ENCODE peak calls at places on chromosomes 12 and 14, in ten cellular contexts. One of them, this sample, is unnamed.

GRCh38 chr12:84719997-84720396 is 192.6 kb downstream of the SLC6A15 start:
- DNase-seq in NB4: no peak
- DNase-seq in uterus: no peak
- DNase-seq in IMR-90: no peak
- DNase-seq in A549: no peak
- DNase-seq in adrenal gland: no peak
- DNase-seq in body of pancreas: no peak
- DNase-seq in gastrocnemius medialis: no peak
- DNase-seq in H54: no peak
- DNase-seq in prostate gland: no peak
- DNase-seq in this sample: no peak

GRCh38 chr12:49341777-49342065 is 4.7 kb upstream of the C1QL4 start:
- DNase-seq in prostate gland: no peak
- DNase-seq in IMR-90: no peak
- DNase-seq in NB4: no peak
- DNase-seq in H54: no peak
- DNase-seq in gastrocnemius medialis: no peak
- DNase-seq in uterus: no peak
- DNase-seq in adrenal gland: no peak
- DNase-seq in A549: no peak
- DNase-seq in body of pancreas: no peak
- DNase-seq in this sample: no peak

GRCh38 chr12:130514149-130514551 is 176.5 kb downstream of the PIWIL1 start:
- DNase-seq in IMR-90: no peak
- DNase-seq in uterus: no peak
- DNase-seq in prostate gland: no peak
- DNase-seq in gastrocnemius medialis: no peak
- DNase-seq in NB4: no peak
- DNase-seq in adrenal gland: no peak
- DNase-seq in body of pancreas: no peak
- DNase-seq in A549: no peak
- DNase-seq in H54: no peak
- DNase-seq in this sample: no peak

GRCh38 chr12:119642986-119643385 is 24.9 kb upstream of the PRKAB1 start:
- DNase-seq in prostate gland: no peak
- DNase-seq in gastrocnemius medialis: no peak
- DNase-seq in IMR-90: no peak
- DNase-seq in body of pancreas: no peak
- DNase-seq in uterus: no peak
- DNase-seq in A549: no peak
- DNase-seq in H54: no peak
- DNase-seq in NB4: peak
- DNase-seq in adrenal gland: no peak
- DNase-seq in this sample: no peak

GRCh38 chr14:57378661-57379060 is 11.7 kb upstream of the NAA30 start:
- DNase-seq in NB4: no peak
- DNase-seq in A549: peak
- DNase-seq in uterus: no peak
- DNase-seq in prostate gland: no peak
- DNase-seq in gastrocnemius medialis: no peak
- DNase-seq in adrenal gland: no peak
- DNase-seq in H54: no peak
- DNase-seq in IMR-90: peak
- DNase-seq in body of pancreas: no peak
- DNase-seq in this sample: no peak

GRCh38 chr14:37168721-37169120 is 3.7 kb downstream of the SLC25A21 start:
- DNase-seq in H54: no peak
- DNase-seq in A549: no peak
- DNase-seq in NB4: no peak
- DNase-seq in uterus: no peak
- DNase-seq in prostate gland: no peak
- DNase-seq in adrenal gland: peak
- DNase-seq in body of pancreas: no peak
- DNase-seq in IMR-90: no peak
- DNase-seq in gastrocnemius medialis: no peak
- DNase-seq in this sample: no peak

GRCh38 chr14:20679907-20680306 is 4.5 kb upstream of the RNASE4 start:
- DNase-seq in adrenal gland: peak
- DNase-seq in NB4: peak
- DNase-seq in uterus: peak
- DNase-seq in prostate gland: no peak
- DNase-seq in body of pancreas: peak
- DNase-seq in IMR-90: peak
- DNase-seq in H54: no peak
- DNase-seq in A549: peak
- DNase-seq in gastrocnemius medialis: no peak
- DNase-seq in this sample: no peak

GRCh38 chr12:50326636-50327284 is 43.4 kb upstream of the LIMA1 start:
- DNase-seq in uterus: no peak
- DNase-seq in A549: peak
- DNase-seq in body of pancreas: peak
- DNase-seq in H54: no peak
- DNase-seq in NB4: no peak
- DNase-seq in adrenal gland: peak
- DNase-seq in gastrocnemius medialis: no peak
- DNase-seq in prostate gland: peak
- DNase-seq in IMR-90: peak
- DNase-seq in this sample: no peak

GRCh38 chr14:67538501-67538900 is 5.4 kb downstream of the PLEKHH1 start:
- DNase-seq in uterus: no peak
- DNase-seq in A549: no peak
- DNase-seq in gastrocnemius medialis: peak
- DNase-seq in prostate gland: peak
- DNase-seq in adrenal gland: no peak
- DNase-seq in IMR-90: no peak
- DNase-seq in NB4: no peak
- DNase-seq in H54: no peak
- DNase-seq in body of pancreas: no peak
- DNase-seq in this sample: no peak

GRCh38 chr14:67537736-67538135 is 4.6 kb downstream of the PLEKHH1 start:
- DNase-seq in A549: no peak
- DNase-seq in IMR-90: no peak
- DNase-seq in body of pancreas: no peak
- DNase-seq in prostate gland: no peak
- DNase-seq in adrenal gland: no peak
- DNase-seq in H54: no peak
- DNase-seq in gastrocnemius medialis: no peak
- DNase-seq in uterus: no peak
- DNase-seq in NB4: no peak
- DNase-seq in this sample: no peak

GRCh38 chr14:67539116-67539515 is 6.0 kb downstream of the PLEKHH1 start:
- DNase-seq in gastrocnemius medialis: no peak
- DNase-seq in adrenal gland: no peak
- DNase-seq in NB4: no peak
- DNase-seq in H54: no peak
- DNase-seq in A549: no peak
- DNase-seq in uterus: no peak
- DNase-seq in IMR-90: no peak
- DNase-seq in body of pancreas: no peak
- DNase-seq in prostate gland: no peak
- DNase-seq in this sample: no peak

GRCh38 chr14:67544590-67544989 is 11.5 kb downstream of the PLEKHH1 start:
- DNase-seq in body of pancreas: no peak
- DNase-seq in IMR-90: no peak
- DNase-seq in prostate gland: no peak
- DNase-seq in NB4: no peak
- DNase-seq in uterus: no peak
- DNase-seq in gastrocnemius medialis: no peak
- DNase-seq in A549: no peak
- DNase-seq in adrenal gland: no peak
- DNase-seq in H54: no peak
- DNase-seq in this sample: no peak

GRCh38 chr14:67541448-67542387 is 8.6 kb downstream of the PLEKHH1 start:
- DNase-seq in uterus: no peak
- DNase-seq in gastrocnemius medialis: no peak
- DNase-seq in adrenal gland: peak
- DNase-seq in H54: no peak
- DNase-seq in IMR-90: no peak
- DNase-seq in body of pancreas: peak
- DNase-seq in A549: no peak
- DNase-seq in prostate gland: no peak
- DNase-seq in NB4: peak
- DNase-seq in this sample: no peak
- TF ChIP-seq POLR2A in uterus: no peak
- TF ChIP-seq POLR2A in gastrocnemius medialis: no peak
- TF ChIP-seq POLR2A in adrenal gland: no peak
- TF ChIP-seq POLR2A in H54: no peak
- TF ChIP-seq POLR2A in IMR-90: no peak
- TF ChIP-seq POLR2A in body of pancreas: peak
- TF ChIP-seq POLR2A in A549: no peak
- TF ChIP-seq POLR2A in prostate gland: no peak
- TF ChIP-seq POLR2A in NB4: no peak
- TF ChIP-seq POLR2A in this sample: no peak

DNA sequence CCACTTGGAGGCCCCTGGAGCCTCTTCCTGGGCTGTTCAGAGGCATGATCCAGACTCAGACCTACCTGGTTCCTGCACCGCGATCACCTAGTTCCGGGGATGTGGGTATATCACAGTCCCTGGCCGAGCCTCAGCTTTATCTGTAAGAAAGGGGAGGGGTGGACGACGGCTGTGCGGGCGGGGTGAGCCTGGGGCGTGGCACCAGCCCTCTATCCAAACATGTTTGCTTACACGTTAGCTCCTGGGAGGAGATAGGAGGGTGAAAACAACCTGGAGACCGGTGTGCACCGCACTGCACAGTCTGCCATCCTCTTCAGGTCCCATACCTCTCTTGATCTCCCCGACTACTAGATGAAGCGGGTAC is 1.2 kb downstream of the ANKRD9 start:
- DNase-seq in NB4: no peak
- DNase-seq in IMR-90: no peak
- DNase-seq in adrenal gland: no peak
- DNase-seq in body of pancreas: peak
- DNase-seq in H54: peak
- DNase-seq in A549: peak
- DNase-seq in prostate gland: peak
- DNase-seq in uterus: no peak
- DNase-seq in gastrocnemius medialis: peak
- DNase-seq in this sample: no peak
- TF ChIP-seq POLR2A in NB4: no peak
- TF ChIP-seq POLR2A in IMR-90: no peak
- TF ChIP-seq POLR2A in adrenal gland: no peak
- TF ChIP-seq POLR2A in body of pancreas: no peak
- TF ChIP-seq POLR2A in H54: no peak
- TF ChIP-seq POLR2A in A549: no peak
- TF ChIP-seq POLR2A in prostate gland: peak
- TF ChIP-seq POLR2A in uterus: no peak
- TF ChIP-seq POLR2A in gastrocnemius medialis: no peak
- TF ChIP-seq POLR2A in this sample: no peak

DNA sequence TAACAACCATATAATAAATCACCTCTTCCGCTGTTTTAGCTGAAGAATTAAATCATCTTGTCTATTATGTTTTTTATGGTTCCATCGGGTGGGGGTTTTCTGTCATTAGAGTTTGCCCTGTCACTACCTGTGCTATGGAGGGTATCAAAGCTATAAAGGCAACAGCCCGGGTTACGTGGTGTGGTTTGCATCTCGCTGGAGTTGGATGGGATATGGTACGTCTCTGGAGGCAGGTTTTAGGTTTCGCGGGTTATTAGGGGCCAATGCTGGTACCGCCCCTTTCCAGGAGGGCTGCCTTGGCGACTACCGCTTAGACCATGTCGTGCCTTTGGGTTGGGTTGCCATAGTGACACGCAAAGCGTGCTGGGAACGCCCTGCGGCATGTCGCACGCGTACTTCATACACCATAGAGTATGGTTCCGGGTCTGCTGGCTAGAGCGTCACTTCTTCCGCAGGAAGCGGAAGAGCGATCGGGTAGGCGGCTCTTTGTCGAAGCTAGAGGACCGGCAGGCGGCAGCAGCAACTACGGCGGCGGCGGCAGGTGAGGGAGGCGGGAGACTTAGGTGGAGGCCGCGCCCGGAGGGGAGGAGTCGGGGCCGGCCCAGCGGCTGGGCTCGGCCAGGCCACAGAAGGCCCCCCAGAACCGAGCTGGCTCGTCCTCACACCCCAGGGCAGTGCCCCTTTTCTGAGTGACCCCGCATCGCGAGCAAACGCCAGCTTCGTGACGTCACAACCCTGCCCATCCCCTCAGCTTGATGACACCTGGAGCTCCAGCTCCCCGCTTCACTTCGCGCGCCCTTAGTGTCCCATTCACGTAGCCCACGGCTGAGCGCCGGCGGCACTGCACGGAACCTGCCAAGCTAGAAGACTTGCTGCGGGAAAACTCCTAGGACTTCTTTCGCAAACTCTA is at the start of gene ZC3H10:
- DNase-seq in A549: peak
- DNase-seq in uterus: peak
- DNase-seq in prostate gland: peak
- DNase-seq in NB4: peak
- DNase-seq in body of pancreas: peak
- DNase-seq in IMR-90: peak
- DNase-seq in H54: peak
- DNase-seq in gastrocnemius medialis: peak
- DNase-seq in adrenal gland: peak
- DNase-seq in this sample: peak
- TF ChIP-seq POLR2A in A549: peak
- TF ChIP-seq POLR2A in uterus: peak
- TF ChIP-seq POLR2A in prostate gland: peak
- TF ChIP-seq POLR2A in NB4: peak
- TF ChIP-seq POLR2A in body of pancreas: peak
- TF ChIP-seq POLR2A in IMR-90: peak
- TF ChIP-seq POLR2A in H54: peak
- TF ChIP-seq POLR2A in gastrocnemius medialis: peak
- TF ChIP-seq POLR2A in adrenal gland: peak
- TF ChIP-seq POLR2A in this sample: peak

GRCh38 chr12:647039-647712 is 16.1 kb downstream of the NINJ2 start:
- DNase-seq in NB4: no peak
- DNase-seq in adrenal gland: no peak
- DNase-seq in H54: no peak
- DNase-seq in prostate gland: no peak
- DNase-seq in gastrocnemius medialis: no peak
- DNase-seq in A549: no peak
- DNase-seq in uterus: no peak
- DNase-seq in IMR-90: no peak
- DNase-seq in body of pancreas: no peak
- DNase-seq in this sample: no peak

GRCh38 chr12:644818-645552 is 18.3 kb downstream of the NINJ2 start:
- DNase-seq in A549: no peak
- DNase-seq in adrenal gland: no peak
- DNase-seq in prostate gland: no peak
- DNase-seq in body of pancreas: no peak
- DNase-seq in NB4: no peak
- DNase-seq in uterus: no peak
- DNase-seq in H54: no peak
- DNase-seq in gastrocnemius medialis: no peak
- DNase-seq in IMR-90: no peak
- DNase-seq in this sample: no peak

GRCh38 chr12:645563-646071 is 17.6 kb downstream of the NINJ2 start:
- DNase-seq in prostate gland: no peak
- DNase-seq in NB4: peak
- DNase-seq in uterus: peak
- DNase-seq in H54: peak
- DNase-seq in body of pancreas: peak
- DNase-seq in IMR-90: peak
- DNase-seq in A549: peak
- DNase-seq in gastrocnemius medialis: no peak
- DNase-seq in adrenal gland: peak
- DNase-seq in this sample: no peak

GRCh38 chr12:647713-648085 is 15.5 kb downstream of the NINJ2 start:
- DNase-seq in prostate gland: no peak
- DNase-seq in NB4: no peak
- DNase-seq in uterus: no peak
- DNase-seq in body of pancreas: no peak
- DNase-seq in A549: no peak
- DNase-seq in adrenal gland: no peak
- DNase-seq in gastrocnemius medialis: no peak
- DNase-seq in H54: no peak
- DNase-seq in IMR-90: no peak
- DNase-seq in this sample: no peak

GRCh38 chr12:646303-647038 is 16.8 kb downstream of the NINJ2 start:
- DNase-seq in adrenal gland: peak
- DNase-seq in gastrocnemius medialis: peak
- DNase-seq in A549: peak
- DNase-seq in prostate gland: peak
- DNase-seq in uterus: peak
- DNase-seq in IMR-90: no peak
- DNase-seq in body of pancreas: peak
- DNase-seq in H54: no peak
- DNase-seq in NB4: no peak
- DNase-seq in this sample: no peak
- TF ChIP-seq POLR2A in adrenal gland: no peak
- TF ChIP-seq POLR2A in gastrocnemius medialis: no peak
- TF ChIP-seq POLR2A in A549: no peak
- TF ChIP-seq POLR2A in prostate gland: no peak
- TF ChIP-seq POLR2A in uterus: no peak
- TF ChIP-seq POLR2A in IMR-90: no peak
- TF ChIP-seq POLR2A in body of pancreas: no peak
- TF ChIP-seq POLR2A in H54: no peak
- TF ChIP-seq POLR2A in NB4: no peak
- TF ChIP-seq POLR2A in this sample: no peak

This sample was measured in GM12892.